ENCODE peak calls at places on chromosomes 11 and 22, in six cellular contexts. A, F, Y, P, W and J are unnamed samples.

GRCh38 chr11:127675602-127676001 is 675.0 kb upstream of the KIRREL3 start:
- DNase-seq in A (no peak), W (no peak), F (no peak), P (no peak), Y (peak; percentile 40), J (no peak)

GRCh38 chr22:29480512-29481264 is 670 bp downstream of the NEFH start:
- DNase-seq in W (no peak), F (peak; percentile 58), P (no peak), A (no peak), Y (peak; percentile 18), J (peak; percentile 88)

GRCh38 chr11:56396047-56396446 is 16.4 kb upstream of the OR5AL1 start:
- DNase-seq in A (peak; percentile 18), W (no peak), Y (no peak), P (no peak), F (no peak), J (no peak)

GRCh38 chr22:43879901-43880742 is 11.7 kb downstream of the PNPLA5 start:
- DNase-seq in A (no peak), Y (no peak), F (no peak), W (no peak), P (no peak), J (no peak)

GRCh38 chr11:93895106-93895862 is 44.9 kb upstream of the VSTM5 start:
- DNase-seq in W (peak; percentile 33), P (peak; percentile 65), Y (peak; percentile 65), A (peak; percentile 39), F (peak; percentile 88), J (peak; percentile 61)

GRCh38 chr11:7417328-7417727 is 68.0 kb upstream of the OLFML1 start:
- DNase-seq in F (no peak), A (no peak), W (no peak), P (no peak), Y (no peak), J (no peak)

GRCh38 chr22:44894321-44894720 is 115.5 kb downstream of the PHF21B start:
- DNase-seq in F (no peak), P (no peak), W (no peak), A (no peak), Y (no peak), J (no peak)

GRCh38 chr22:43129426-43130425 is 13.5 kb downstream of the MCAT start:
- DNase-seq in A (no peak), P (peak; percentile 32), Y (no peak), F (peak; percentile 59), W (no peak), J (no peak)

GRCh38 chr22:38115423-38116205 is 5.1 kb upstream of the BAIAP2L2 start:
- DNase-seq in A (no peak), P (no peak), W (no peak), Y (no peak), F (no peak), J (no peak)

GRCh38 chr22:17357688-17358087 is 11.6 kb upstream of the CECR2 start:
- DNase-seq in A (no peak), W (no peak), Y (no peak), P (no peak), F (no peak), J (no peak)

GRCh38 chr22:32426881-32427280 is 14.8 kb upstream of the RTCB start:
- DNase-seq in F (no peak), P (no peak), W (no peak), Y (no peak), A (no peak), J (no peak)

GRCh38 chr11:72780291-72781062 is 13.4 kb downstream of the STARD10 start:
- DNase-seq in A (no peak), W (no peak), F (peak; percentile 79), P (no peak), Y (no peak), J (no peak)

GRCh38 chr11:11186249-11186648 is 166.8 kb downstream of the CSNK2A3 start:
- DNase-seq in P (no peak), F (no peak), Y (no peak), W (no peak), A (no peak), J (no peak)

GRCh38 chr22:24106385-24107381 is 74.6 kb upstream of the SUSD2 start:
- DNase-seq in A (no peak), P (no peak), F (peak; percentile 17), W (no peak), Y (no peak), J (peak; percentile 21)

GRCh38 chr11:133955091-133955846 is 1.5 kb downstream of the IGSF9B start:
- DNase-seq in P (peak; percentile 68), W (no peak), A (no peak), Y (no peak), F (peak; percentile 55), J (peak; percentile 23)

GRCh38 chr22:23058481-23059336 is 11.6 kb upstream of the GNAZ start:
- DNase-seq in A (no peak), P (no peak), Y (no peak), W (no peak), F (no peak), J (no peak)

GRCh38 chr22:48926663-48927062 is 901.0 kb downstream of the BRD1 start:
- DNase-seq in F (peak; percentile 50), Y (no peak), P (no peak), A (no peak), W (peak; percentile 52), J (no peak)

GRCh38 chr11:2574553-2575535 is 125.0 kb downstream of the KCNQ1OT1 start:
- DNase-seq in A (no peak), Y (no peak), W (peak; percentile 56), P (peak; percentile 50), F (peak; percentile 79), J (no peak)

GRCh38 chr11:2668876-2669275 is 30.9 kb downstream of the KCNQ1OT1 start:
- DNase-seq in Y (no peak), A (no peak), F (no peak), W (no peak), P (no peak), J (no peak)

GRCh38 chr11:70736461-70736860 is 338.1 kb downstream of the CTTN start:
- DNase-seq in W (no peak), P (no peak), Y (no peak), A (no peak), F (no peak), J (no peak)

GRCh38 chr22:39097098-39098020 is at the start of gene APOBEC3H:
- DNase-seq in Y (no peak), P (no peak), W (no peak), F (peak; percentile 33), A (no peak), J (no peak)

GRCh38 chr22:42869888-42870480 is 12.9 kb upstream of the ARFGAP3 start:
- DNase-seq in F (no peak), A (no peak), W (no peak), P (no peak), Y (no peak), J (no peak)

GRCh38 chr11:45233121-45233803 is 52.9 kb downstream of the SYT13 start:
- DNase-seq in A (peak; percentile 54), W (no peak), F (peak; percentile 62), Y (peak; percentile 46), P (no peak), J (peak; percentile 68)

GRCh38 chr11:115198301-115198700 is 305.9 kb downstream of the CADM1 start:
- DNase-seq in Y (no peak), W (peak; percentile 59), P (no peak), A (no peak), F (no peak), J (no peak)

GRCh38 chr22:40721266-40721665 is 42.0 kb downstream of the MCHR1 start:
- DNase-seq in P (peak; percentile 88), A (no peak), F (peak; percentile 100), W (peak; percentile 92), Y (peak; percentile 66), J (peak; percentile 66)

GRCh38 chr11:96180341-96180740 is 162.7 kb downstream of the MAML2 start:
- DNase-seq in F (peak; percentile 28), Y (no peak), W (no peak), A (no peak), P (no peak), J (no peak)